ENCODE peak calls at places on chromosome 20, in seven cellular contexts. O, W, N, K, V, Z and G are unnamed samples.

GRCh38 chr20:61932199-61932592 is 133.5 kb downstream of the TAF4 start:
- DNase-seq in O (no peak), W (no peak), N (no peak), K (no peak), V (no peak), Z (no peak), G (no peak)

GRCh38 chr20:44683263-44684046 is 31.7 kb upstream of the CCN5 start:
- DNase-seq in O (peak), W (peak), N (peak), K (peak), V (peak), Z (no peak), G (peak)

GRCh38 chr20:17437251-17437650 is 93.9 kb downstream of the BFSP1 start:
- DNase-seq in O (no peak), W (no peak), N (no peak), K (no peak), V (no peak), Z (no peak), G (no peak)

GRCh38 chr20:8583209-8584106 is 451.4 kb downstream of the PLCB1 start:
- DNase-seq in O (no peak), W (no peak), N (no peak), K (no peak), V (peak), Z (no peak), G (no peak)

GRCh38 chr20:24379116-24379927 is 90.1 kb upstream of the SYNDIG1 start:
- DNase-seq in O (no peak), W (no peak), N (peak), K (no peak), V (peak), Z (peak), G (no peak)

GRCh38 chr20:46057856-46058655 is 29.0 kb downstream of the SLC12A5 start:
- DNase-seq in O (peak), W (peak), N (peak), K (no peak), V (peak), Z (no peak), G (no peak)

GRCh38 chr20:47099093-47099492 is 204.4 kb downstream of the EYA2 start:
- DNase-seq in O (no peak), W (no peak), N (no peak), K (no peak), V (no peak), Z (no peak), G (no peak)

GRCh38 chr20:22453244-22454080 is 130.9 kb downstream of the FOXA2 start:
- DNase-seq in O (peak), W (no peak), N (peak), K (no peak), V (peak), Z (no peak), G (no peak)

GRCh38 chr20:59955131-59955796 is 3.0 kb upstream of the CDH26 start:
- DNase-seq in O (no peak), W (no peak), N (peak), K (no peak), V (no peak), Z (no peak), G (no peak)

GRCh38 chr20:24867556-24867955 is 81.5 kb upstream of the CST7 start:
- DNase-seq in O (no peak), W (no peak), N (no peak), K (no peak), V (no peak), Z (no peak), G (no peak)

GRCh38 chr20:34045294-34045693 is 51.6 kb downstream of the RALY start:
- DNase-seq in O (peak), W (no peak), N (peak), K (no peak), V (peak), Z (no peak), G (no peak)

GRCh38 chr20:18019068-18019467 is 38.6 kb downstream of the OVOL2 start:
- DNase-seq in O (no peak), W (no peak), N (no peak), K (no peak), V (peak), Z (no peak), G (no peak)

GRCh38 chr20:62142252-62143117 is 709 bp downstream of the PSMA7 start:
- DNase-seq in O (no peak), W (peak), N (peak), K (no peak), V (no peak), Z (no peak), G (no peak)

GRCh38 chr20:16147221-16147620 is 426.0 kb downstream of the KIF16B start:
- DNase-seq in O (no peak), W (no peak), N (no peak), K (no peak), V (no peak), Z (no peak), G (no peak)

GRCh38 chr20:17873410-17874270 is 95.0 kb downstream of the SNX5 start:
- DNase-seq in O (peak), W (peak), N (peak), K (no peak), V (peak), Z (peak), G (no peak)

GRCh38 chr20:4567172-4567571 is 154.5 kb upstream of the PRND start:
- DNase-seq in O (no peak), W (no peak), N (no peak), K (no peak), V (no peak), Z (no peak), G (no peak)

GRCh38 chr20:40636486-40636885 is 52.5 kb downstream of the MAFB start:
- DNase-seq in O (no peak), W (no peak), N (no peak), K (no peak), V (no peak), Z (no peak), G (no peak)

GRCh38 chr20:24993337-24994185 is 1.0 kb upstream of the APMAP start:
- DNase-seq in O (no peak), W (no peak), N (peak), K (no peak), V (peak), Z (peak), G (no peak)

GRCh38 chr20:8132015-8132631 is at the start of gene PLCB1:
- DNase-seq in O (peak), W (peak), N (peak), K (peak), V (peak), Z (peak), G (peak)

GRCh38 chr20:4681971-4682370 is 39.7 kb upstream of the PRND start:
- DNase-seq in O (no peak), W (no peak), N (peak), K (no peak), V (peak), Z (no peak), G (no peak)

GRCh38 chr20:3755269-3755668 is 12.3 kb downstream of the ADISSP start:
- DNase-seq in O (no peak), W (no peak), N (no peak), K (no peak), V (no peak), Z (no peak), G (no peak)

GRCh38 chr20:6765469-6766058 is 1.9 kb upstream of the BMP2 start:
- DNase-seq in O (peak), W (no peak), N (peak), K (no peak), V (peak), Z (no peak), G (no peak)

GRCh38 chr20:24743641-24744040 is 205.4 kb upstream of the CST7 start:
- DNase-seq in O (no peak), W (no peak), N (no peak), K (no peak), V (no peak), Z (no peak), G (no peak)

GRCh38 chr20:59835057-59835447 is 98.4 kb downstream of the SYCP2 start:
- DNase-seq in O (no peak), W (no peak), N (peak), K (no peak), V (peak), Z (no peak), G (no peak)

GRCh38 chr20:24936526-24937407 is 12.3 kb upstream of the CST7 start:
- DNase-seq in O (no peak), W (no peak), N (no peak), K (no peak), V (no peak), Z (no peak), G (no peak)

DNA sequence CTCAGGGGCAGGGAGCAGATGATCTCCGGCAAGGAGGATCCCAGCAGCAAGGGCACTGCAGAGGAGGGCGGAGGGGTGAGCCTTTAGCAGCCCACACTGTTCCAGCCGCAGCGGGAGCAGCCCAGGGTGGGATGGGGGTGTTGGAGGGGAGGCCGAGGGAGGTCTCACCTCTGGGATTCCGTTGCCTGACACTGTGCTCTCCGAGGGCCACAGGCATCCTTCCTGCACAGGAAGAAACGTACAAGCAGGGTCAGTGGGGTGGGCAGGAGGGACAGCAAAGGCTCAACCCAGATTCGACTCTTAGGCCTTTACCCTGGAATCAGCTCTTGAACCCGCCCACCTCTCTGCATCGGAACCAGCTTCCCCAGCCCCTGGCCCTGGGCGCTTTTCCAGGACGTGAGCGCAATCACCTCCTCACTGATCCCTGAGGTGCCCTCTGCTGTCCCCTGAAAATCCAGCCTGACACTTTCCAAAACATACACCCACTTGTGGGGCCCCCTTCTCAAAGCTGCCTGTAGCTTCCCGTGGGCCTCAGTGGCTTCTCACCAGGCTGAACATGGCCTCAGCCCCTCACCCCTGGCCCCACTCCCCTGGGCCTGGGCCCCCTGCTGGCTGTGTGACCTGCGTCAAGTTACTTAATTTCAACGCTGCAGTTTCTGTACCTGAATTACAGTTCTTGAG is 32.8 kb upstream of the ZBP1 start:
- DNase-seq in O (no peak), W (no peak), N (no peak), K (no peak), V (no peak), Z (peak), G (no peak)
- TF ChIP-seq CTCF in O (no peak), W (no peak), N (no peak), K (no peak), V (no peak), Z (no peak), G (no peak)

GRCh38 chr20:64053841-64054661 is 4.6 kb upstream of the SOX18 start:
- DNase-seq in O (no peak), W (no peak), N (peak), K (no peak), V (peak), Z (no peak), G (no peak)
- TF ChIP-seq CTCF in O (no peak), W (no peak), N (peak), K (no peak), V (peak), Z (no peak), G (no peak)

GRCh38 chr20:51411867-51412266 is 130.7 kb downstream of the NFATC2 start:
- DNase-seq in O (no peak), W (no peak), N (no peak), K (no peak), V (no peak), Z (no peak), G (no peak)
- TF ChIP-seq CTCF in O (no peak), W (no peak), N (no peak), K (no peak), V (no peak), Z (no peak), G (no peak)

DNA sequence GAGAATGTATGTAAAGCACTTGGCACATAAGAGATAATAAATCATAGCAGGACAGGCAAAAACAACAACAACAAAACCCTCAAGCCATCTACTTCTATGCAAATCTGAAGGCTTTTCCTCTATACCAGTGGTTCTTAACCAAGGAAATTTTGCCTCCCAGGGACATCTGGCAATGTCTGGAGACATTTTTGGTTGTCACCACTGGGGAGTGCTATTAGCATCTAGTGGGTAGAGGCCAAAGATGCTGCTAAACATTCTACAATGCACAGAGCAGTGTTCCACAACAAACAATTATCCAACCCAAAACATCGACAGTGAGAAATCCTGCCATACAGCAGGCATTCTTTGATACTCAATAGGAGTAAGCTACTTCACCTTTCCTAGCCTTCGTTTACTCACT is 28.2 kb downstream of the NDRG3 start:
- DNase-seq in O (peak), W (no peak), N (peak), K (no peak), V (peak), Z (no peak), G (no peak)
- TF ChIP-seq CTCF in O (no peak), W (no peak), N (no peak), K (peak), V (peak), Z (no peak), G (no peak)

DNA sequence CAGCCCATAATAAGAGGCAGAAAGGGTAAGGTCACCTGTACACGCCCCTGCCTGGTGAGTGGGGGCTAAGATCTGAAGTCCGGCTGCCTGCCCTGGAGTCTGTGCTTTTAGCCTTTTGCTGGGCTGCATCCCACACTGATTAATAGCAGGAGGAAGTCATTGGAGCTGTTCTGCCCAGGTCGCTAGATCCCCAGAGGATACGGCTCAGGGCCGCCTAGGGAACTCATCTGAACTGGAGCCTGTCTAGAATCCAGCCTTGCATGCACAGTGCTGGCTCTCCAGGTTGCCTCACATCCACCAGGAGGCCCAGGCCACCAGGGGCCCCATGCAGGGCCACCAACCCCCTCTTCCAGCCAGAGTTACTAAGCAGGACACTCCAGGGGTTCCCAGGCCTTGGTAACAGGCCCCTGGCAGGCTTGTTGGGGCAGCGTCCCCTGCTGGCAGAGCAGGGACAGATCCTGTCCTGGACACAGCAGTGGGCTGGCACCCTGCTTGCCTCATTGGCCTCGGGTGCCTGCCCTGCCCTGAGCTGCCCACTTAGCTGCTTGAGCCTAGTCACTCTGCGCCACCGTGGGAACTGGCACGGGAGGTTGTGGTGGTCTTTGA is 35.3 kb downstream of the EFCAB8 start:
- DNase-seq in O (peak), W (no peak), N (peak), K (no peak), V (peak), Z (no peak), G (no peak)
- TF ChIP-seq CTCF in O (peak), W (no peak), N (peak), K (no peak), V (peak), Z (no peak), G (no peak)

GRCh38 chr20:271069-271468 is 13.5 kb downstream of the DEFB132 start:
- DNase-seq in O (no peak), W (no peak), N (no peak), K (no peak), V (no peak), Z (no peak), G (no peak)

GRCh38 chr20:270517-270916 is 13.0 kb downstream of the DEFB132 start:
- DNase-seq in O (no peak), W (no peak), N (no peak), K (no peak), V (no peak), Z (no peak), G (no peak)

GRCh38 chr20:266213-266603 is 8.7 kb downstream of the DEFB132 start:
- DNase-seq in O (no peak), W (no peak), N (no peak), K (no peak), V (no peak), Z (no peak), G (no peak)

GRCh38 chr20:263701-264100 is 6.2 kb downstream of the DEFB132 start:
- DNase-seq in O (no peak), W (no peak), N (no peak), K (no peak), V (no peak), Z (no peak), G (no peak)

DNA sequence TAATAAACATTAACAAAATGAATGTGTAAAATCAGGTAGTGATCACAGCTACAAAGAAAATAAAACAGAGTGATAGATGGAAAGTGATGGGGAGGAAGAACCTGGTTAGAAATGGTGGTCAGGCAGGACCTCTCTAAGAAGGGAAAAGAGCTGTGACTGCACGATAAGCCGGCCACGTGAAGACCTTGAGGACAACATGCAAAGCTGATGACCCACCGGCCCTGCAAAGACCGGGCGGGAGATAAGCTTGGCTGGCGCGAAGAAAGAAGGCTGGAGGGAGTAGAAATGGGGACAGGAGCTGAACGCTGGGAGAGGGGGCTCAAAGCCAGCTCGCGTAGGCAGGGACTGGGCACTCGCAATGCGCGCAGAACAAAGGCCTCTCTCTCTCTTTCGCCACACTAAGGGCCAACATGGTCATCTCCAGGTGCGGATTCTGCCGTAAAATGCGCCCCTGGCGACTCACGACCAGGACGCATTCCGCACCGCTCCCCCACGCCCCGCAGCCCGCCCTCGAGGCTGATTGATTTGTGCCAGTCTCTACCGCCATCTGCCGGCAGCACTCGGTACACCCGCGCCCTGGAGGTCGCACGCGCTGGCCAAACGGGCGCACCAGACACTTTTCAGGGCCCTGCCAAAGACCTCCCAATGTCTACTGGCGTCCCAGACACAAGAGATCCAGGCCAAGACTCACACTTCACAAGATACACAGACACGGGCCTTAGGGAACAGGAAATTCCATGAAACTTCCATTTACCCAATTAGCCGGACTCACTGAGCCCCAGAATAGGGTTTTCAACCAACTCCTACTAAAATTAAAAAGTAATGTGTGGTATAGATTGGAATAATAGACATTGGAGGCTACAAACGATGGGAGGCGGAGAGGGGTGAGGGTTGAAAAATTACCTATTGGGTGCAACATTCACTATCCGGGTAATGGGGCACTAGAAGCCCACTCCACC is 9.4 kb downstream of the DEFB132 start:
- DNase-seq in O (peak), W (peak), N (peak), K (peak), V (peak), Z (peak), G (peak)
- TF ChIP-seq CTCF in O (peak), W (peak), N (peak), K (peak), V (peak), Z (peak), G (peak)

GRCh38 chr20:49984426-49985153 is 1.8 kb downstream of the SNAI1 start:
- DNase-seq in O (no peak), W (no peak), N (no peak), K (no peak), V (no peak), Z (no peak), G (no peak)
- TF ChIP-seq CTCF in O (no peak), W (no peak), N (no peak), K (no peak), V (no peak), Z (no peak), G (no peak)

GRCh38 chr20:13898012-13898612 is 92.3 kb downstream of the SEL1L2 start:
- DNase-seq in O (no peak), W (no peak), N (no peak), K (no peak), V (no peak), Z (no peak), G (no peak)
- TF ChIP-seq CTCF in O (no peak), W (no peak), N (peak), K (no peak), V (no peak), Z (no peak), G (no peak)

GRCh38 chr20:53828673-53829085 is 235.0 kb upstream of the ZNF217 start:
- DNase-seq in O (no peak), W (no peak), N (peak), K (no peak), V (peak), Z (no peak), G (no peak)
- TF ChIP-seq CTCF in O (no peak), W (no peak), N (peak), K (no peak), V (peak), Z (no peak), G (no peak)

GRCh38 chr20:57462781-57463180 is 62.2 kb downstream of the CTCFL start:
- DNase-seq in O (no peak), W (no peak), N (no peak), K (no peak), V (no peak), Z (no peak), G (no peak)

GRCh38 chr20:57465486-57465885 is 59.5 kb downstream of the CTCFL start:
- DNase-seq in O (no peak), W (no peak), N (no peak), K (no peak), V (no peak), Z (no peak), G (no peak)

GRCh38 chr20:57465943-57466342 is 59.0 kb downstream of the CTCFL start:
- DNase-seq in O (no peak), W (no peak), N (no peak), K (no peak), V (no peak), Z (no peak), G (no peak)

GRCh38 chr20:57461726-57462125 is 63.2 kb downstream of the CTCFL start:
- DNase-seq in O (no peak), W (no peak), N (no peak), K (no peak), V (no peak), Z (no peak), G (no peak)

DNA sequence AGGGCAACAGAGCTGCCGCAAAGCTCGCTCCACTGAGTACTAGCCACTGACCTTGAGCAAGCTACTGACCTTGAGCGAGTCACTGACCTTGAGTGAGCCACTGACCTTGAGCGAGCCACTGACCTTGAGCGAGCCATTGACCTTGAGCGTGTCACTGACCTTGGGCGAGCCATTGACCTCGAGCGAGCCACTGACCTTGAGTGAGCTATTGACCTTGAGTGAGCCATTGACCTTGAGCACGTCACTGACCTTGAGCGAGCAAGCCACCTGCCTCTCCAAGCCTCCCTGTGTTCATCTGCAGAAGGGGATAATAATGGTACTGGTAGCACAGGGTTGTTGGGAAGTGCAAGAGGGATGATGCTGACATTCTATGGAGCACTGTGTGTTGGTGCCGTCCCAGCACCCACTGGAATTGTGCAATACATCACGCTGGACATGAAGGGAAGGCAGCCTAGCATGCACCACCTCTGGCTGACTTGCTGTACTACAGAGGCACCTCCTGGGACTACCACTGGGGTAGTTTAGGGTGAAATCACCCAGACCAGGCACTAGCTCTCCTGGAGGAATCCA is 60.2 kb downstream of the CTCFL start:
- DNase-seq in O (peak), W (no peak), N (no peak), K (no peak), V (peak), Z (no peak), G (no peak)
- TF ChIP-seq CTCF in O (no peak), W (no peak), N (no peak), K (no peak), V (peak), Z (no peak), G (no peak)